ENCODE peak calls at places on chromosomes 3 and 15, in seven cellular contexts. R is stomach, B is prostate gland, K is suprapubic skin, Y is spleen, Q is breast epithelium, N is transverse colon. Z is an unnamed sample.

GRCh38 chr3:37262816-37263393 is 88.5 kb upstream of the LRRFIP2 start:
- DNase-seq in R (no peak), B (no peak), K (no peak), Y (no peak), Q (no peak), N (no peak), Z (no peak)

GRCh38 chr3:29282431-29283296 is 1.8 kb downstream of the RBMS3 start:
- DNase-seq in R (no peak), B (no peak), K (no peak), Y (no peak), Q (no peak), N (no peak), Z (no peak)

GRCh38 chr3:63228677-63229076 is 49.4 kb upstream of the SYNPR start:
- DNase-seq in R (no peak), B (no peak), K (no peak), Y (no peak), Q (no peak), N (no peak), Z (no peak)

GRCh38 chr3:114623420-114624046 is 329.7 kb downstream of the TIGIT start:
- DNase-seq in R (no peak), B (no peak), K (no peak), Y (no peak), Q (no peak), N (no peak), Z (no peak)

GRCh38 chr3:11156026-11156410 is 1.7 kb downstream of the HRH1 start:
- DNase-seq in R (no peak), B (no peak), K (no peak), Y (peak), Q (no peak), N (no peak), Z (no peak)

GRCh38 chr15:73922186-73923151 is 3.8 kb upstream of the LOXL1 start:
- DNase-seq in R (no peak), B (no peak), K (no peak), Y (peak), Q (no peak), N (no peak), Z (no peak)

GRCh38 chr3:55406666-55407425 is 80.3 kb downstream of the WNT5A start:
- DNase-seq in R (no peak), B (no peak), K (no peak), Y (no peak), Q (no peak), N (no peak), Z (no peak)

GRCh38 chr15:81843226-81843625 is 202.6 kb downstream of the MEX3B start:
- DNase-seq in R (no peak), B (no peak), K (no peak), Y (no peak), Q (no peak), N (no peak), Z (no peak)

GRCh38 chr3:132550579-132551305 is 46.3 kb upstream of the ACKR4 start:
- DNase-seq in R (no peak), B (no peak), K (no peak), Y (no peak), Q (no peak), N (no peak), Z (no peak)

GRCh38 chr3:98814799-98815450 is 51.8 kb downstream of the ST3GAL6 start:
- DNase-seq in R (no peak), B (no peak), K (no peak), Y (no peak), Q (no peak), N (no peak), Z (no peak)

GRCh38 chr3:101938262-101938847 is 89.0 kb downstream of the NFKBIZ start:
- DNase-seq in R (no peak), B (no peak), K (no peak), Y (no peak), Q (no peak), N (no peak), Z (no peak)

GRCh38 chr3:28139967-28140634 is 101.3 kb upstream of the CMC1 start:
- DNase-seq in R (no peak), B (no peak), K (no peak), Y (no peak), Q (no peak), N (no peak), Z (no peak)

GRCh38 chr3:25962255-25962654 is 172.4 kb downstream of the OXSM start:
- DNase-seq in R (no peak), B (peak), K (no peak), Y (no peak), Q (no peak), N (no peak), Z (no peak)

GRCh38 chr3:172846103-172846561 is 95.6 kb downstream of the ECT2 start:
- DNase-seq in R (no peak), B (no peak), K (no peak), Y (no peak), Q (no peak), N (no peak), Z (no peak)

GRCh38 chr15:90201150-90201943 is at the start of gene SEMA4B:
- DNase-seq in R (peak), B (peak), K (no peak), Y (peak), Q (no peak), N (peak), Z (no peak)

GRCh38 chr15:47870956-47871625 is 153.8 kb downstream of the SEMA6D start:
- DNase-seq in R (no peak), B (no peak), K (no peak), Y (no peak), Q (no peak), N (no peak), Z (no peak)

GRCh38 chr3:44099566-44100297 is 142.0 kb upstream of the TOPAZ1 start:
- DNase-seq in R (no peak), B (no peak), K (peak), Y (no peak), Q (no peak), N (no peak), Z (no peak)

GRCh38 chr15:87538327-87538834 is 718.2 kb downstream of the NTRK3 start:
- DNase-seq in R (no peak), B (no peak), K (no peak), Y (no peak), Q (no peak), N (no peak), Z (no peak)

GRCh38 chr3:185151101-185151958 is 1.5 kb downstream of the C3orf70 start:
- DNase-seq in R (no peak), B (no peak), K (no peak), Y (no peak), Q (no peak), N (no peak), Z (no peak)

GRCh38 chr15:74612677-74613076 is 3.0 kb upstream of the CLK3 start:
- DNase-seq in R (no peak), B (no peak), K (no peak), Y (no peak), Q (no peak), N (no peak), Z (no peak)

GRCh38 chr3:120450914-120451669 is at the start of gene FSTL1:
- DNase-seq in R (no peak), B (peak), K (peak), Y (peak), Q (peak), N (peak), Z (no peak)

GRCh38 chr3:105970283-105970682 is 101.5 kb upstream of the CBLB start:
- DNase-seq in R (no peak), B (peak), K (no peak), Y (no peak), Q (peak), N (no peak), Z (peak)

GRCh38 chr15:27137127-27137526 is 166.1 kb downstream of the GABRG3 start:
- DNase-seq in R (no peak), B (no peak), K (no peak), Y (no peak), Q (no peak), N (no peak), Z (no peak)

GRCh38 chr15:59278120-59278519 is 71.5 kb downstream of the LDHAL6B start:
- DNase-seq in R (no peak), B (no peak), K (no peak), Y (no peak), Q (no peak), N (no peak), Z (no peak)

GRCh38 chr15:71705151-71705550 is 105.2 kb upstream of the NR2E3 start:
- DNase-seq in R (no peak), B (no peak), K (no peak), Y (no peak), Q (no peak), N (no peak), Z (no peak)

GRCh38 chr3:56839784-56840724 is 38.3 kb upstream of the ARHGEF3 start:
- DNase-seq in R (no peak), B (no peak), K (no peak), Y (no peak), Q (no peak), N (no peak), Z (no peak)

GRCh38 chr3:50246517-50246954 is 10.5 kb downstream of the GNAI2 start:
- DNase-seq in R (no peak), B (no peak), K (no peak), Y (peak), Q (no peak), N (peak), Z (no peak)

GRCh38 chr3:116001063-116001765 is 377.9 kb downstream of the GAP43 start:
- DNase-seq in R (no peak), B (no peak), K (no peak), Y (no peak), Q (no peak), N (no peak), Z (no peak)

GRCh38 chr15:37098468-37099320 is 1.7 kb downstream of the MEIS2 start:
- DNase-seq in R (no peak), B (no peak), K (no peak), Y (peak), Q (no peak), N (no peak), Z (no peak)

GRCh38 chr3:136332776-136333175 is 82.6 kb downstream of the PCCB start:
- DNase-seq in R (no peak), B (no peak), K (no peak), Y (no peak), Q (no peak), N (no peak), Z (no peak)
- TF ChIP-seq POLR2AphosphoS5 in R (no peak), B (no peak), K (no peak), Y (no peak), Q (no peak), N (no peak), Z (no peak)

GRCh38 chr15:67009576-67010569 is 55.5 kb upstream of the SMAD3 start:
- DNase-seq in R (no peak), B (no peak), K (no peak), Y (no peak), Q (no peak), N (no peak), Z (no peak)

GRCh38 chr15:67010898-67011619 is 54.3 kb upstream of the SMAD3 start:
- DNase-seq in R (no peak), B (no peak), K (no peak), Y (no peak), Q (no peak), N (no peak), Z (no peak)

GRCh38 chr15:67017318-67017717 is 48.1 kb upstream of the SMAD3 start:
- DNase-seq in R (no peak), B (no peak), K (no peak), Y (no peak), Q (no peak), N (no peak), Z (no peak)

GRCh38 chr15:67011620-67012005 is 53.8 kb upstream of the SMAD3 start:
- DNase-seq in R (no peak), B (no peak), K (no peak), Y (no peak), Q (no peak), N (no peak), Z (no peak)

DNA sequence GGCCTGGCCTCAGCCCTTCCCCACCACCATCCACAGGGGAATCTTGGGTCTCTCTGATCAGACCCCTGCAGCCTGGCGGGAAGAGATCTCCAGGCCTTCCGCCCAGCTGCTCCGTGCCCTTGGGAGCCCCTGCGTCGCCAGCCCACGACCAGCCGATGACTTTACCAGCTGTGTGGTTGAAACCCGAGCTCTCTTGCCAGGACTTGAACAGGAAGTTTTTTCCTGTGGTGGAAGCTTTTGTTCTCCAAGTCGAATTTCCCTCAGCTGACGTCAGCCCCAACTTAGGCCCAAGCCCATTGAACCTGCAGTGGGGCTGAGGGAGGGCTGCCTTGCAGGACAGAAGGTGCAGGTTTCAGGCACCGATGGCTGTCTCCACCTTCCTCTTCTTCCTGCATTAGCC is 51.7 kb upstream of the SMAD3 start:
- DNase-seq in R (no peak), B (no peak), K (no peak), Y (no peak), Q (no peak), N (no peak), Z (no peak)
- H3K4me3 ChIP-seq in R (no peak), B (no peak), K (no peak), Y (no peak), Q (no peak), N (no peak), Z (no peak)

GRCh38 chr15:39580630-39581500 is at the start of gene THBS1:
- DNase-seq in R (peak), B (peak), K (peak), Y (peak), Q (peak), N (peak), Z (no peak)

GRCh38 chr15:39581501-39582285 is 814 bp downstream of the THBS1 start:
- DNase-seq in R (peak), B (peak), K (no peak), Y (peak), Q (peak), N (peak), Z (no peak)

GRCh38 chr15:39580117-39580629 is 706 bp upstream of the THBS1 start:
- DNase-seq in R (peak), B (peak), K (peak), Y (peak), Q (peak), N (peak), Z (no peak)

GRCh38 chr15:39578851-39579486 is 1.9 kb upstream of the THBS1 start:
- DNase-seq in R (no peak), B (no peak), K (no peak), Y (no peak), Q (no peak), N (no peak), Z (no peak)

GRCh38 chr15:39579487-39580116 is 1.3 kb upstream of the THBS1 start:
- DNase-seq in R (peak), B (peak), K (peak), Y (no peak), Q (peak), N (peak), Z (no peak)
- TF ChIP-seq POLR2AphosphoS5 in R (peak), B (no peak), K (no peak), Y (no peak), Q (peak), N (peak), Z (no peak)

GRCh38 chr3:167732313-167733065 is 2.2 kb downstream of the PDCD10 start:
- DNase-seq in R (no peak), B (no peak), K (no peak), Y (no peak), Q (no peak), N (no peak), Z (no peak)

GRCh38 chr3:167728631-167729335 is 5.9 kb downstream of the PDCD10 start:
- DNase-seq in R (no peak), B (no peak), K (no peak), Y (no peak), Q (no peak), N (no peak), Z (no peak)

GRCh38 chr3:167728176-167728575 is 6.5 kb downstream of the PDCD10 start:
- DNase-seq in R (no peak), B (no peak), K (no peak), Y (no peak), Q (no peak), N (no peak), Z (no peak)

GRCh38 chr3:167731393-167731792 is 3.3 kb downstream of the PDCD10 start:
- DNase-seq in R (no peak), B (no peak), K (no peak), Y (no peak), Q (no peak), N (no peak), Z (no peak)

GRCh38 chr3:167729591-167729990 is 5.1 kb downstream of the PDCD10 start:
- DNase-seq in R (no peak), B (no peak), K (no peak), Y (no peak), Q (no peak), N (no peak), Z (peak)
- H3K4me3 ChIP-seq in R (no peak), B (no peak), K (no peak), Y (no peak), Q (no peak), N (no peak), Z (peak)

GRCh38 chr3:32837789-32838188 is 20.0 kb downstream of the TRIM71 start:
- DNase-seq in R (no peak), B (no peak), K (no peak), Y (no peak), Q (no peak), N (no peak), Z (no peak)
- TF ChIP-seq POLR2AphosphoS5 in R (no peak), B (no peak), K (no peak), Y (no peak), Q (no peak), N (no peak), Z (no peak)

DNA sequence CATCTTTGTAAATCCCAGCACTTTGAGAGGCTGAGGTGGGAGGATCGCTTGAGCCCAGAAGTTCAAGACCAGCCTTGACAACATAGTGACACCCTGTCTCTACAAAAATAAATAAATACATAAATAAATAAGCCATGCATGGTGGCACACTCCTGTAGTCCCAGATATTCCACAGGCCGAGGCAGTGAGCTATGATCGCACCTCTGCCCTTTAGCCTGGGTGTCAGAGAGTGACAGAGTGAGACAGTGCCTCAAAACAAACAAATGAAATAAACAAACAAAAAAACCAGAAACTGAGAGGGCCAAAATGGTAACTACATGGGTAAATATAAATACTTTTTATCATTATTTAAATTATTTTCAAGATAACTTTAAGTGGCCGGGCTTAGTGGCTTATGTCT is 445.4 kb downstream of the ZIC1 start:
- DNase-seq in R (no peak), B (no peak), K (no peak), Y (no peak), Q (no peak), N (no peak), Z (no peak)
- H3K4me3 ChIP-seq in R (no peak), B (no peak), K (no peak), Y (no peak), Q (no peak), N (no peak), Z (no peak)

GRCh38 chr3:133754973-133755828 is 9.0 kb downstream of the TF start:
- DNase-seq in R (no peak), B (no peak), K (no peak), Y (peak), Q (no peak), N (no peak), Z (no peak)
- TF ChIP-seq POLR2AphosphoS5 in R (no peak), B (no peak), K (no peak), Y (no peak), Q (no peak), N (no peak), Z (no peak)